ENCODE peak calls at places on chromosomes 2 and 18, in five cellular contexts. V, B, L, N and W are unnamed samples.

GRCh38 chr2:69305712-69306611 is 81.1 kb downstream of the GFPT1 start:
- DNase-seq in V (no peak), B (peak; percentile 62), L (peak; percentile 20), N (no peak), W (no peak)

GRCh38 chr18:72544092-72544886 is at the start of gene CBLN2:
- DNase-seq in V (no peak), B (peak; percentile 77), L (peak; percentile 58), N (peak; percentile 23), W (peak; percentile 31)

GRCh38 chr18:76493213-76494107 is 1.6 kb downstream of the ZNF516 start:
- DNase-seq in V (no peak), B (peak; percentile 24), L (peak; percentile 19), N (peak; percentile 82), W (peak; percentile 15)

GRCh38 chr18:11877497-11877896 is 26.3 kb downstream of the CHMP1B start:
- DNase-seq in V (no peak), B (no peak), L (no peak), N (no peak), W (no peak)

GRCh38 chr2:161709428-161709827 is 85.2 kb downstream of the SLC4A10 start:
- DNase-seq in V (no peak), B (no peak), L (no peak), N (no peak), W (no peak)

GRCh38 chr2:239092571-239093294 is 244.8 kb downstream of the TWIST2 start:
- DNase-seq in V (no peak), B (no peak), L (no peak), N (no peak), W (no peak)

GRCh38 chr2:71609958-71610357 is 156.6 kb downstream of the DYSF start:
- DNase-seq in V (no peak), B (no peak), L (peak; percentile 42), N (no peak), W (no peak)

GRCh38 chr2:147867050-147867449 is 22.2 kb downstream of the ACVR2A start:
- DNase-seq in V (no peak), B (no peak), L (no peak), N (no peak), W (no peak)

GRCh38 chr2:226644342-226644957 is 155.2 kb downstream of the IRS1 start:
- DNase-seq in V (no peak), B (no peak), L (no peak), N (no peak), W (no peak)

GRCh38 chr2:118861242-118861641 is 13.8 kb upstream of the EN1 start:
- DNase-seq in V (no peak), B (no peak), L (no peak), N (no peak), W (no peak)

GRCh38 chr2:74864728-74865722 is 31.1 kb downstream of the HK2 start:
- DNase-seq in V (no peak), B (peak; percentile 36), L (no peak), N (no peak), W (peak; percentile 43)

GRCh38 chr2:178306351-178307073 is 112.2 kb downstream of the OSBPL6 start:
- DNase-seq in V (peak; percentile 31), B (peak; percentile 84), L (peak; percentile 62), N (peak; percentile 62), W (peak; percentile 66)

GRCh38 chr2:88724643-88725332 is 33.3 kb downstream of the RPIA start:
- DNase-seq in V (no peak), B (no peak), L (no peak), N (no peak), W (no peak)

GRCh38 chr2:12177052-12177994 is 430.9 kb downstream of the LPIN1 start:
- DNase-seq in V (peak; percentile 45), B (no peak), L (peak; percentile 14), N (peak; percentile 62), W (peak; percentile 93)

GRCh38 chr2:212414699-212415309 is 123.8 kb downstream of the ERBB4 start:
- DNase-seq in V (no peak), B (no peak), L (no peak), N (no peak), W (no peak)
- TF ChIP-seq JUNB in V (no peak), B (no peak), L (no peak), N (no peak), W (no peak)

GRCh38 chr2:241010531-241011295 is 12.3 kb downstream of the SNED1 start:
- DNase-seq in V (no peak), B (no peak), L (no peak), N (no peak), W (no peak)
- TF ChIP-seq JUNB in V (no peak), B (no peak), L (no peak), N (no peak), W (no peak)

GRCh38 chr2:202267495-202267894 is 1.9 kb downstream of the NOP58 start:
- DNase-seq in V (no peak), B (no peak), L (no peak), N (no peak), W (peak; percentile 11)
- TF ChIP-seq JUNB in V (no peak), B (no peak), L (no peak), N (no peak), W (no peak)

DNA sequence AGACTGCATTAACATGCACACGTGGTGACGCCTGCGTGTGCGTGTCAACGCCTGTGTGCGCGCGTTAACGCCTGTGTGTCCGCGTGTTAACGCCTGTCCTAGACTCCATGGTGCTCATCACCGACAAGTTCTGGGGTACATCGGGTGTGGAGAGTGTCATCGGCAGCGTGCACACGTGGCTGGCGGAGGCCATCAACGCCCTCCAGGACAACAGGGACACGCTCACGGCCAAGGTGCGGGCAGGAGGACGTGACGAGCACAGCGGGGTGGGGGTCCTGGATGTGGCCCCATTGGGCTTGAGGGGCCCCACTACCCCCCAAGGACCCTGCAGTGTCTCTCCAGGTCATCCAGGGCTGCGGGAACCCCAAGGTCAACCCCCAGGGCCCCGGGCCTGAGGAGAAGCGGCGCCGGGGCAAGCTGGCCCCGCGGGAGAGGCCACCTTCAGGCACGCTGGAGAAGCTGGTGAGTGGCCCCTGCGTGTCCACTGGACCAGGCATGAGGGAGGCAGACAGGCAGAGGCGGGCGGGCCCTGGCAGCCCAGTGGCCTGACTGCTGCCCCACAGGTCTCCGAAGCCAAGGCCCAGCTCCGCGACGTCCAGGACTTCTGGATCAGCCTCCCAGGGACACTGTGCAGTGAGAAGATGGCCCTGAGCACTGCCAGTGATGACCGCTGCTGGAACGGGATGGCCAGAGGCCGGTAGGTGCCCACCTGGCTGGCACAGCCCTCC is 29.2 kb downstream of the GPC1 start:
- DNase-seq in V (no peak), B (no peak), L (no peak), N (no peak), W (no peak)
- TF ChIP-seq JUNB in V (no peak), B (no peak), L (no peak), N (no peak), W (no peak)

DNA sequence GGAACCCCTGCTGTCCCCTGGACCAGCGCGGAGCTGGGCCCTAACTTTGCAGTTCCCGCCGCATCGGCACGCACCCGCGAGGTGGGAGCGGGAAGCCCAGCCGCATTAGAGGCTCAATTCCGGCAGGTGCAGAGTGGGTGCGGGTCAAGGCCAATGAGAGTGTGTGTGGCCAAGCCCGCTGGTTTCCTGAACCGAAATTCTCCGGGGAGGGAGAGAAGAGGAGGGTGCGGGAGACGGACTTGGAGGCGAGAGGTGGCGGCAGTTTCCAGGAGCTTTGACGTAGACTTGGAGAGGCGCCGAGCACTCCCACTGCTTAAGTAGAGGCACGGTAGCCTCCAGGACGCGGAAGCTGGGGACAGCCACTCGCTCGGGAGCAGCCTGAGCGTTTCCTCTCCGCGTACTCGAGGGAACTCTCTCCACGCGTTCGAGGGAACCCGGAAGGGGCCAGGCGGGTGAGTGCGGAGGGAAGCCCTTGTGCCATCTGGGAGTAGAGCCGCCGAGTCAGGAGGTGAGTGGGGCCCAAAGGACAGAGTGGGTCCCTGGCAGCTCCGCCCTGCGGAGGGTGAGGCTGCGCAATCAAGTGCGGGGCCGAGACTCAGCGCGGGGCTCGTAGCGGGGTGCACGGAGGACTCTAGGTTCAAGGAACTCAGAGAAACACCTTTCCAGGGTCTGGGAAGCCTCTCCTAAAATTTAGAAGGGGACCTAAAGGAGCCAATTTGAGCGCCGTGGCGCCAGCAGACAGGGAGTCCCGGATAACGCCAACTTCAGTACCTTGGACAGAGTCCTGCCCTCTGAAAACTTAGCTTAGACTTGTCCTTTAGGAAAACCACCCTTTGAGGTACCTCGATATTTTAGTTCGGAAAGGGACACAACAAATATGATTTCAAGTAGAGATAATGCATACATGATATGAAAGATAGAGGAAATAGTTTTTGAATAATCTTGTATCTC is at the start of gene FAM237A:
- DNase-seq in V (no peak), B (peak; percentile 94), L (peak; percentile 19), N (peak; percentile 21), W (peak; percentile 23)
- TF ChIP-seq JUNB in V (no peak), B (no peak), L (no peak), N (no peak), W (no peak)

GRCh38 chr2:126657146-126657635 is 1.2 kb downstream of the GYPC start:
- DNase-seq in V (no peak), B (peak; percentile 31), L (no peak), N (no peak), W (peak; percentile 79)
- TF ChIP-seq JUNB in V (no peak), B (no peak), L (no peak), N (no peak), W (no peak)